ENCODE peak calls at places on chromosomes 2 and 18, in five cellular contexts. I is CD8-positive, alpha-beta memory T cell; C is HepG2; K is AG09309; T is IMR-90. S is an unnamed sample.

GRCh38 chr2:177334940-177335543 is 57.5 kb upstream of the AGPS start:
- DNase-seq in I (peak), T (peak), C (peak), K (no peak), S (no peak)

GRCh38 chr18:72863754-72864153 is 4.0 kb downstream of the NETO1 start:
- DNase-seq in T (no peak), C (no peak), K (no peak), I (no peak), S (no peak)

GRCh38 chr18:56298935-56299334 is 339.5 kb downstream of the TXNL1 start:
- DNase-seq in C (no peak), I (no peak), K (no peak), T (peak), S (no peak)

GRCh38 chr18:22628795-22629194 is 211.1 kb upstream of the CTAGE1 start:
- DNase-seq in K (no peak), I (no peak), T (no peak), C (no peak), S (no peak)

GRCh38 chr2:172829229-172829628 is 93.6 kb downstream of the RAPGEF4 start:
- DNase-seq in I (no peak), C (peak), K (no peak), T (peak), S (no peak)

GRCh38 chr2:48433682-48434081 is 96.3 kb upstream of the STON1 start:
- DNase-seq in C (no peak), T (no peak), I (no peak), K (no peak), S (no peak)

GRCh38 chr2:70121627-70122372 is 34.5 kb downstream of the PCBP1 start:
- DNase-seq in I (no peak), T (no peak), K (no peak), C (peak), S (no peak)

GRCh38 chr18:24111936-24112335 is 26.9 kb upstream of the CABYR start:
- DNase-seq in C (no peak), T (no peak), K (no peak), I (no peak), S (no peak)

GRCh38 chr18:69081846-69082245 is 284.0 kb downstream of the CCDC102B start:
- DNase-seq in T (no peak), K (no peak), C (no peak), I (no peak), S (no peak)

GRCh38 chr2:121075641-121076500 is 209.1 kb downstream of the TFCP2L1 start:
- DNase-seq in I (no peak), K (no peak), T (no peak), C (no peak), S (no peak)

GRCh38 chr2:161115205-161115604 is 45.0 kb upstream of the TANK start:
- DNase-seq in C (no peak), I (no peak), T (no peak), K (no peak), S (no peak)

GRCh38 chr2:155665704-155666103 is 666.8 kb downstream of the NR4A2 start:
- DNase-seq in T (no peak), K (no peak), C (no peak), I (no peak), S (no peak)

GRCh38 chr2:143685439-143686078 is 556.3 kb downstream of the ARHGAP15 start:
- DNase-seq in I (no peak), K (no peak), T (no peak), C (no peak), S (no peak)

GRCh38 chr2:207902822-207903221 is 122.5 kb downstream of the PLEKHM3 start:
- DNase-seq in C (no peak), K (no peak), T (no peak), I (no peak), S (no peak)

GRCh38 chr2:15359716-15360531 is 201.2 kb downstream of the NBAS start:
- DNase-seq in C (peak), T (peak), K (no peak), I (no peak), S (peak)

GRCh38 chr2:51717318-51717717 is 685.4 kb upstream of the NRXN1 start:
- DNase-seq in T (peak), I (no peak), C (no peak), K (no peak), S (peak)

GRCh38 chr2:74290466-74291216 is 52.6 kb downstream of the SLC4A5 start:
- DNase-seq in I (peak), K (no peak), T (no peak), C (no peak), S (no peak)

GRCh38 chr2:65576861-65577601 is 144.6 kb upstream of the SPRED2 start:
- DNase-seq in I (no peak), T (peak), K (peak), C (peak), S (peak)

GRCh38 chr2:234550056-234550455 is 53.2 kb upstream of the ARL4C start:
- DNase-seq in I (no peak), C (no peak), T (no peak), K (no peak), S (no peak)

GRCh38 chr2:237480988-237481387 is 6.1 kb upstream of the MLPH start:
- DNase-seq in C (no peak), I (no peak), K (no peak), T (no peak), S (no peak)

GRCh38 chr18:34094148-34094547 is 130.6 kb downstream of the NOL4 start:
- DNase-seq in I (no peak), T (no peak), C (no peak), K (no peak), S (no peak)

GRCh38 chr2:128442053-128442751 is 123.5 kb upstream of the HS6ST1 start:
- DNase-seq in T (peak), I (no peak), C (peak), K (no peak), S (no peak)

GRCh38 chr2:185475868-185476267 is 262.7 kb upstream of the FSIP2 start:
- DNase-seq in K (no peak), T (no peak), I (no peak), C (no peak), S (no peak)

GRCh38 chr18:3994061-3994687 is 460.9 kb downstream of the DLGAP1 start:
- DNase-seq in C (no peak), T (no peak), I (no peak), K (no peak), S (no peak)

GRCh38 chr2:101341421-101341820 is 32.9 kb upstream of the RNF149 start:
- DNase-seq in K (no peak), I (no peak), C (no peak), T (no peak), S (no peak)

GRCh38 chr18:12307871-12308385 is at the start of gene TUBB6:
- DNase-seq in T (peak), K (no peak), I (no peak), C (no peak), S (no peak)

GRCh38 chr18:12308386-12309100 is 502 bp downstream of the TUBB6 start:
- DNase-seq in C (peak), K (peak), I (no peak), T (peak), S (peak)

GRCh38 chr18:12307251-12307736 is 747 bp upstream of the TUBB6 start:
- DNase-seq in K (peak), C (no peak), I (no peak), T (peak), S (no peak)

GRCh38 chr18:12310762-12311161 is 2.7 kb downstream of the TUBB6 start:
- DNase-seq in C (no peak), T (no peak), K (no peak), I (no peak), S (no peak)

DNA sequence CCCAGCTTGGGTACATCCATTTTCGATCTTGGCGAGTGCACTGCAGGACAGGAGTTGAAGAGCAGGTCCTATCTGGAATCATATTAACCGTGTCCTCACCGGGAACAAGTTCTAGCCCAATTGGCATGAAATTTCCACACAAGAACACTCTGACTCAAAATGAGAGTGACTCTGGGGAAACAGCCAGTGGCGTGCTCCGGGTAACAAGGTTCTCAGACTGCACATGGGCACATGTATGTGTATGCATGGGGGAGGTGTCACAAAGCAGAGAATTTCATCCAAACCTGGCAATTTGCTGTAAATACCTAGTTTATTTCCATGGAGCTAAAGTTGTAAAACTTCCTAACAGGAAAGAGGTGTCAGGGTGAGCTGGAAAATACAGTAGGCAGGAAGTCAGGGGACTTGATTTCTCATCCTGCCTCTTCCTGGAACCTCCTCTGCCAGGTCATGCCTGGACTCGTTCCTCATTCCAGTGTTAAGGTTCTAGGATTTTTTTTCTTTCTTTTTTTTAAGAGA is 1.7 kb downstream of the TUBB6 start:
- DNase-seq in T (no peak), C (no peak), I (no peak), K (no peak), S (no peak)
- H3K4me3 ChIP-seq in T (peak), C (no peak), I (no peak), K (peak), S (peak)

GRCh38 chr2:17813742-17814458 is 2.4 kb upstream of the MSGN1 start:
- DNase-seq in T (no peak), K (no peak), I (no peak), C (no peak), S (peak)
- H3K4me3 ChIP-seq in T (no peak), K (no peak), I (no peak), C (no peak), S (no peak)

GRCh38 chr2:25711641-25712369 is 38.4 kb upstream of the DTNB start:
- DNase-seq in K (no peak), T (no peak), I (no peak), C (no peak), S (no peak)
- H3K4me3 ChIP-seq in K (no peak), T (no peak), I (no peak), C (no peak), S (peak)

GRCh38 chr2:191679818-191680600 is 2.1 kb downstream of the NABP1 start:
- DNase-seq in C (no peak), K (no peak), T (peak), I (no peak), S (no peak)

GRCh38 chr2:191678437-191679110 is 638 bp downstream of the NABP1 start:
- DNase-seq in T (no peak), I (peak), K (no peak), C (peak), S (no peak)

GRCh38 chr2:191680639-191681038 is 2.7 kb downstream of the NABP1 start:
- DNase-seq in I (no peak), C (no peak), K (no peak), T (no peak), S (no peak)

GRCh38 chr2:191686079-191686478 is 8.1 kb downstream of the NABP1 start:
- DNase-seq in I (no peak), T (no peak), C (no peak), K (no peak), S (no peak)

GRCh38 chr2:191682148-191682547 is 4.2 kb downstream of the NABP1 start:
- DNase-seq in C (no peak), K (no peak), I (no peak), T (peak), S (no peak)
- H3K4me3 ChIP-seq in C (no peak), K (no peak), I (no peak), T (peak), S (no peak)

GRCh38 chr18:31204169-31204568 is 41.5 kb upstream of the DSC1 start:
- DNase-seq in C (no peak), I (no peak), T (no peak), K (no peak), S (no peak)
- H3K4me3 ChIP-seq in C (no peak), I (no peak), T (no peak), K (no peak), S (no peak)